ENCODE peak calls at places on chromosome 13, in four cellular contexts. X is AG04450, Z is osteoblast, H is thoracic aorta. S is an unnamed sample.

GRCh38 chr13:71460179-71460578 is 406.8 kb downstream of the DACH1 start:
- DNase-seq in X (no peak), Z (no peak), H (no peak), S (no peak)

GRCh38 chr13:47081850-47082249 is 185.0 kb upstream of the HTR2A start:
- DNase-seq in X (no peak), Z (no peak), H (no peak), S (no peak)

GRCh38 chr13:24709186-24709913 is 29.1 kb downstream of the ATP12A start:
- DNase-seq in X (no peak), Z (no peak), H (no peak), S (no peak)

GRCh38 chr13:57424379-57424778 is 207.2 kb upstream of the PCDH17 start:
- DNase-seq in X (no peak), Z (no peak), H (no peak), S (no peak)

GRCh38 chr13:33691980-33692379 is 126.0 kb upstream of the RFC3 start:
- DNase-seq in X (no peak), Z (no peak), H (no peak), S (no peak)

GRCh38 chr13:42574011-42574410 is at the start of gene TNFSF11:
- DNase-seq in X (no peak), Z (peak; percentile 72), H (no peak), S (no peak)

GRCh38 chr13:80562423-80562822 is 221.5 kb upstream of the SPRY2 start:
- DNase-seq in X (no peak), Z (no peak), H (no peak), S (no peak)

GRCh38 chr13:67438465-67438864 is 208.3 kb upstream of the PCDH9 start:
- DNase-seq in X (no peak), Z (no peak), H (no peak), S (no peak)

GRCh38 chr13:26075498-26075897 is 23.7 kb upstream of the SHISA2 start:
- DNase-seq in X (no peak), Z (peak; percentile 59), H (no peak), S (no peak)

GRCh38 chr13:98507060-98507797 is 69.7 kb downstream of the STK24 start:
- DNase-seq in X (no peak), Z (no peak), H (no peak), S (no peak)

GRCh38 chr13:95924389-95924994 is 128.7 kb downstream of the UGGT2 start:
- DNase-seq in X (peak; percentile 47), Z (peak; percentile 92), H (no peak), S (no peak)

GRCh38 chr13:71149498-71150363 is 717.3 kb downstream of the DACH1 start:
- DNase-seq in X (no peak), Z (no peak), H (no peak), S (no peak)

GRCh38 chr13:99281811-99282263 is 23.7 kb upstream of the GPR18 start:
- DNase-seq in X (no peak), Z (peak; percentile 26), H (peak; percentile 10), S (peak; percentile 94)

GRCh38 chr13:50483416-50483815 is 360.1 kb downstream of the DLEU7 start:
- DNase-seq in X (no peak), Z (no peak), H (no peak), S (no peak)

GRCh38 chr13:111269508-111269907 is 50.9 kb upstream of the TEX29 start:
- DNase-seq in X (no peak), Z (no peak), H (no peak), S (no peak)

GRCh38 chr13:75365724-75366173 is 116.2 kb downstream of the TBC1D4 start:
- DNase-seq in X (peak; percentile 29), Z (peak; percentile 85), H (no peak), S (no peak)

GRCh38 chr13:35818577-35819165 is 312.5 kb downstream of the DCLK1 start:
- DNase-seq in X (no peak), Z (peak; percentile 62), H (no peak), S (no peak)

GRCh38 chr13:35475960-35476943 is at the start of gene MAB21L1:
- DNase-seq in X (no peak), Z (peak; percentile 96), H (no peak), S (peak; percentile 63)

GRCh38 chr13:27476943-27477681 is 26.7 kb upstream of the MTIF3 start:
- DNase-seq in X (peak; percentile 6), Z (peak; percentile 87), H (no peak), S (no peak)

GRCh38 chr13:74090397-74090796 is 43.8 kb downstream of the KLF12 start:
- DNase-seq in X (no peak), Z (no peak), H (no peak), S (no peak)

GRCh38 chr13:32211788-32212187 is 103.4 kb downstream of the ZAR1L start:
- DNase-seq in X (peak; percentile 92), Z (peak; percentile 78), H (no peak), S (no peak)

GRCh38 chr13:65336106-65336603 is 1894.0 kb downstream of the PCDH9 start:
- DNase-seq in X (no peak), Z (no peak), H (no peak), S (no peak)

GRCh38 chr13:77022341-77022740 is 4.6 kb downstream of the FBXL3 start:
- DNase-seq in X (no peak), Z (peak; percentile 67), H (no peak), S (no peak)

GRCh38 chr13:84864341-84864740 is 934.9 kb downstream of the SLITRK6 start:
- DNase-seq in X (no peak), Z (no peak), H (no peak), S (no peak)

GRCh38 chr13:94520001-94520400 is 40.5 kb upstream of the DCT start:
- DNase-seq in X (no peak), Z (no peak), H (no peak), S (no peak)

GRCh38 chr13:59424661-59425060 is 739.1 kb downstream of the DIAPH3 start:
- DNase-seq in X (no peak), Z (no peak), H (no peak), S (no peak)

GRCh38 chr13:33349996-33350826 is 64.7 kb upstream of the STARD13 start:
- DNase-seq in X (no peak), Z (peak; percentile 88), H (no peak), S (peak; percentile 88)

GRCh38 chr13:74134777-74135305 is 637 bp upstream of the KLF12 start:
- DNase-seq in X (no peak), Z (peak; percentile 86), H (peak; percentile 5), S (no peak)

GRCh38 chr13:51643882-51644281 is 59.6 kb downstream of the WDFY2 start:
- DNase-seq in X (peak; percentile 79), Z (peak; percentile 51), H (no peak), S (no peak)

GRCh38 chr13:23701646-23702045 is 131.4 kb downstream of the TNFRSF19 start:
- DNase-seq in X (no peak), Z (peak; percentile 99), H (no peak), S (no peak)

GRCh38 chr13:36131215-36131930 is at the start of gene DCLK1:
- DNase-seq in X (no peak), Z (peak; percentile 84), H (no peak), S (no peak)

GRCh38 chr13:43132228-43132627 is 108.8 kb downstream of the DNAJC15 start:
- DNase-seq in X (no peak), Z (peak; percentile 65), H (no peak), S (no peak)

GRCh38 chr13:102846261-102847015 is 606 bp downstream of the ERCC5 start:
- DNase-seq in X (no peak), Z (peak; percentile 22), H (no peak), S (peak; percentile 89)

DNA sequence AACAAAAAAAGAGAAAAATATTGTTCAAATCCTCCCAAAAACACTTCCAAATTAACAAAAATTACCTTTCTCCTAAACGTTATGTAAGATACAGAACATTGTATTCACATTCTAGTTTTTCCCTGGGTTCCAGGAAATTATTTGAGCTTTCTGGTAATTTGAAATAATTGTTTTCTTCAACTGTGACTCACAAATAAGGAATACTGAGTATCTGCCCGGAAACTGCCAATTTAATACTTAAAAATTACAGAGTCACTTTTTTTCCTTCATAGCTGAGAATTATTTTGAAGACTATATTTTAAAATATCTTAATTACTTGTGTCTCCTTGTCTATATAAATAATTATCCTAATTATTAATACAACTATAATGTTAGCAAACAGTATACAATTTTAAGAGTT is 709.0 kb upstream of the ARGLU1 start:
- DNase-seq in X (no peak), Z (no peak), H (no peak), S (no peak)
- H3K4me3 ChIP-seq in X (no peak overlapping the region), Z (no peak overlapping the region), H (no peak overlapping the region), S (no peak overlapping the region)

GRCh38 chr13:114130131-114130707 is 2.2 kb downstream of the RASA3 start:
- DNase-seq in X (no peak), Z (no peak), H (no peak), S (no peak)
- H3K4me3 ChIP-seq in X (peak overlapping the region; percentile 93), Z (peak overlapping the region; percentile 98), H (peak overlapping the region; percentile 75), S (peak overlapping the region; percentile 97)

GRCh38 chr13:30053904-30054303 is 203.5 kb upstream of the UBL3 start:
- DNase-seq in X (no peak), Z (no peak), H (no peak), S (no peak)
- H3K4me3 ChIP-seq in X (no peak overlapping the region), Z (no peak overlapping the region), H (no peak overlapping the region), S (no peak overlapping the region)

DNA sequence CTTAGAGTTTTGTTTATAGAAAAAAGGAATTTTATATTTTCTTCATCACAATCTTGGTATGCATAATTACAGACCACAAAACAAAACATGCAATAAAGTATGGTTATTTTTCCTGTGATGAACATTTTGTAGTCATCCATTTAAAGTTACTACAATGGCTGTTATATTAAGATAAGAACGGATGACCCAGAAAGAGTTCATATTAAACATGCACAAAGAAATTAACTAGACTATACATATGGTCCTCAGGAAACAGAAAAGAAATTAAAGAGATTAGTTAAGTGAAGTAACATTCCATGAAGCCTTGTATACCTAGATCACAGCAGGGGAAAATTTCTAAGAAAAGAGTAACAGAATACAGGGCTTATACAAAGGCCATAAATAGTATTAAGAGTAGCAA is 36.8 kb downstream of the RBM26 start:
- DNase-seq in X (no peak), Z (no peak), H (no peak), S (no peak)
- H3K4me3 ChIP-seq in X (no peak overlapping the region), Z (no peak overlapping the region), H (no peak overlapping the region), S (no peak overlapping the region)

GRCh38 chr13:109254271-109254670 is 532.1 kb downstream of the IRS2 start:
- DNase-seq in X (no peak), Z (no peak), H (no peak), S (no peak)
- H3K4me3 ChIP-seq in X (no peak overlapping the region), Z (no peak overlapping the region), H (no peak overlapping the region), S (no peak overlapping the region)

GRCh38 chr13:92805766-92806165 is 420.8 kb upstream of the GPC6 start:
- DNase-seq in X (no peak), Z (no peak), H (no peak), S (no peak)
- H3K4me3 ChIP-seq in X (peak overlapping the region; percentile 41), Z (peak overlapping the region; percentile 67), H (peak overlapping the region; percentile 66), S (no peak overlapping the region)

DNA sequence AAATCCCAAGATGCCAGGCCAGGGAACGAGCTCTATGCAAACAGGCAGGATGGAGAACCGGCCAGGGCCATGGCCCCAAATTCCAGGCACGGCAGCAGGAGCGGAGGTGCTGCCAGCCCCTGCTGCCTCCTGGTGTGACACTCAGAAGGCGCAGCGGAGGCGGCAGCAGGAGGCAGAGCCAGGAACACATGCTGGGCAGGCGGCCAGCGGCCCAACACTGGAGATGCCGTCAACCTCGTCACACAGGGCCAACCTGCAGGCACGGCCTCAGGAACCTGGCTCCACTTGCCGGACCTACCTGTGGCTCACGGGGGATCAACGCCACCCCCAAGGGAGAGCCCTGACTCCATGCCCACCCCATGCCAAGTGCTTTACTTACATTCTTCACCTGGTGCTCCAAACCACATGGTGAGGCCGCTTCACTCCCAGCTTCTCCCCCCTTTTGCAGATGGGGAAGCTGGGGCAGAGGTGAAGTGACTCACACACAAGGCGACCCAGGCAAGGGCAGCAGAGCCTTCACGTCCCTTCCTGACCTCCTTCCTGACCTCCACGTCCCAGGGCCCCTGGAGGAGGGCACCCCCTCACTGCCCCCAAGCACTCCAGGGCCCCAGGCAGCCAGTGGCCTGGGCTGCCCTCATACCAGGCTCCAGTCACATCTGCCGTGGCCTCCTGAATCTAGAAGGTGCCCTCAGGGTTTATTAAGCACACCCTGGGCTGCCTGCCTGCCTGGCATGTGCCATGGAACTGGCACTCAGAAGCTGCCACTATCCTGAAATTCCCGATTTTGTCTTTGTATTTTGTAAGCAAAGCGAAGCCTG is 43.5 kb downstream of the GGACT start:
- DNase-seq in X (no peak), Z (peak; percentile 38), H (no peak), S (no peak)
- H3K4me3 ChIP-seq in X (no peak overlapping the region), Z (no peak overlapping the region), H (no peak overlapping the region), S (no peak overlapping the region)